ENCODE peak calls at places on chromosomes 1 and 21, in seven cellular contexts. One of them, this sample, is unnamed.

GRCh38 chr1:209667701-209668100 is 7.5 kb upstream of the G0S2 start:
- DNase-seq in DMS153: no peak
- DNase-seq in pancreas: no peak
- DNase-seq in ecto neural progenitor cell: no peak
- DNase-seq in AG20443: no peak
- DNase-seq in foreskin fibroblast: no peak
- DNase-seq in GM04503: no peak
- DNase-seq in this sample: no peak

GRCh38 chr1:21662426-21663250 is 6.5 kb downstream of the RAP1GAP start:
- DNase-seq in DMS153: no peak
- DNase-seq in pancreas: peak
- DNase-seq in ecto neural progenitor cell: no peak
- DNase-seq in AG20443: no peak
- DNase-seq in foreskin fibroblast: no peak
- DNase-seq in GM04503: no peak
- DNase-seq in this sample: no peak

GRCh38 chr1:30302808-30303310 is 420.5 kb downstream of the MATN1 start:
- DNase-seq in DMS153: peak
- DNase-seq in pancreas: peak
- DNase-seq in ecto neural progenitor cell: peak
- DNase-seq in AG20443: no peak
- DNase-seq in foreskin fibroblast: no peak
- DNase-seq in GM04503: no peak
- DNase-seq in this sample: peak

GRCh38 chr1:87300579-87300978 is 28.1 kb upstream of the LMO4 start:
- DNase-seq in DMS153: no peak
- DNase-seq in pancreas: no peak
- DNase-seq in ecto neural progenitor cell: no peak
- DNase-seq in AG20443: no peak
- DNase-seq in foreskin fibroblast: no peak
- DNase-seq in GM04503: no peak
- DNase-seq in this sample: no peak

GRCh38 chr1:173112129-173112528 is 61.4 kb upstream of the TNFSF18 start:
- DNase-seq in DMS153: no peak
- DNase-seq in pancreas: no peak
- DNase-seq in ecto neural progenitor cell: no peak
- DNase-seq in AG20443: no peak
- DNase-seq in foreskin fibroblast: peak
- DNase-seq in GM04503: no peak
- DNase-seq in this sample: no peak

GRCh38 chr1:10631121-10631810 is 156.5 kb downstream of the PEX14 start:
- DNase-seq in DMS153: peak
- DNase-seq in pancreas: no peak
- DNase-seq in ecto neural progenitor cell: no peak
- DNase-seq in AG20443: no peak
- DNase-seq in foreskin fibroblast: no peak
- DNase-seq in GM04503: no peak
- DNase-seq in this sample: no peak

GRCh38 chr1:228410015-228410414 is 3.4 kb upstream of the TRIM11 start:
- DNase-seq in DMS153: no peak
- DNase-seq in pancreas: no peak
- DNase-seq in ecto neural progenitor cell: no peak
- DNase-seq in AG20443: no peak
- DNase-seq in foreskin fibroblast: peak
- DNase-seq in GM04503: no peak
- DNase-seq in this sample: no peak

GRCh38 chr1:240683576-240683975 is 71.6 kb upstream of the GREM2 start:
- DNase-seq in DMS153: no peak
- DNase-seq in pancreas: peak
- DNase-seq in ecto neural progenitor cell: no peak
- DNase-seq in AG20443: peak
- DNase-seq in foreskin fibroblast: peak
- DNase-seq in GM04503: peak
- DNase-seq in this sample: no peak

GRCh38 chr1:192801451-192801850 is 7.4 kb upstream of the RGS2 start:
- DNase-seq in DMS153: no peak
- DNase-seq in pancreas: no peak
- DNase-seq in ecto neural progenitor cell: no peak
- DNase-seq in AG20443: peak
- DNase-seq in foreskin fibroblast: peak
- DNase-seq in GM04503: no peak
- DNase-seq in this sample: no peak

GRCh38 chr1:160779662-160780397 is 16.1 kb upstream of the LY9 start:
- DNase-seq in DMS153: no peak
- DNase-seq in pancreas: no peak
- DNase-seq in ecto neural progenitor cell: no peak
- DNase-seq in AG20443: no peak
- DNase-seq in foreskin fibroblast: no peak
- DNase-seq in GM04503: no peak
- DNase-seq in this sample: no peak

GRCh38 chr21:34796518-34797201 is 127.9 kb downstream of the CLIC6 start:
- DNase-seq in DMS153: peak
- DNase-seq in pancreas: no peak
- DNase-seq in ecto neural progenitor cell: no peak
- DNase-seq in AG20443: no peak
- DNase-seq in foreskin fibroblast: no peak
- DNase-seq in GM04503: no peak
- DNase-seq in this sample: no peak

GRCh38 chr1:36818771-36819170 is 215.5 kb downstream of the GRIK3 start:
- DNase-seq in DMS153: no peak
- DNase-seq in pancreas: no peak
- DNase-seq in ecto neural progenitor cell: no peak
- DNase-seq in AG20443: no peak
- DNase-seq in foreskin fibroblast: no peak
- DNase-seq in GM04503: no peak
- DNase-seq in this sample: no peak

GRCh38 chr1:41318135-41318534 is 43.1 kb upstream of the FOXO6 start:
- DNase-seq in DMS153: no peak
- DNase-seq in pancreas: no peak
- DNase-seq in ecto neural progenitor cell: no peak
- DNase-seq in AG20443: peak
- DNase-seq in foreskin fibroblast: no peak
- DNase-seq in GM04503: no peak
- DNase-seq in this sample: no peak

GRCh38 chr21:35540950-35541632 is 492.0 kb upstream of the RUNX1 start:
- DNase-seq in DMS153: peak
- DNase-seq in pancreas: no peak
- DNase-seq in ecto neural progenitor cell: no peak
- DNase-seq in AG20443: peak
- DNase-seq in foreskin fibroblast: peak
- DNase-seq in GM04503: peak
- DNase-seq in this sample: no peak

GRCh38 chr1:46487818-46488218 is 1.8 kb upstream of the DMBX1 start:
- DNase-seq in DMS153: no peak
- DNase-seq in pancreas: no peak
- DNase-seq in ecto neural progenitor cell: peak
- DNase-seq in AG20443: no peak
- DNase-seq in foreskin fibroblast: no peak
- DNase-seq in GM04503: no peak
- DNase-seq in this sample: no peak

GRCh38 chr21:44681152-44681551 is 811 bp downstream of the KRTAP12-1 start:
- DNase-seq in DMS153: no peak
- DNase-seq in pancreas: no peak
- DNase-seq in ecto neural progenitor cell: no peak
- DNase-seq in AG20443: no peak
- DNase-seq in foreskin fibroblast: no peak
- DNase-seq in GM04503: no peak
- DNase-seq in this sample: no peak

GRCh38 chr1:53967409-53968124 is 21.4 kb downstream of the LRRC42 start:
- DNase-seq in DMS153: no peak
- DNase-seq in pancreas: no peak
- DNase-seq in ecto neural progenitor cell: no peak
- DNase-seq in AG20443: no peak
- DNase-seq in foreskin fibroblast: no peak
- DNase-seq in GM04503: no peak
- DNase-seq in this sample: no peak

GRCh38 chr1:225762444-225762843 is 15.2 kb upstream of the SRP9 start:
- DNase-seq in DMS153: no peak
- DNase-seq in pancreas: no peak
- DNase-seq in ecto neural progenitor cell: no peak
- DNase-seq in AG20443: peak
- DNase-seq in foreskin fibroblast: no peak
- DNase-seq in GM04503: no peak
- DNase-seq in this sample: no peak

GRCh38 chr1:221727146-221728036 is 14.5 kb downstream of the DUSP10 start:
- DNase-seq in DMS153: no peak
- DNase-seq in pancreas: no peak
- DNase-seq in ecto neural progenitor cell: no peak
- DNase-seq in AG20443: no peak
- DNase-seq in foreskin fibroblast: no peak
- DNase-seq in GM04503: no peak
- DNase-seq in this sample: no peak

GRCh38 chr1:156488566-156489165 is 11.9 kb downstream of the MEF2D start:
- DNase-seq in DMS153: no peak
- DNase-seq in pancreas: no peak
- DNase-seq in ecto neural progenitor cell: no peak
- DNase-seq in AG20443: no peak
- DNase-seq in foreskin fibroblast: no peak
- DNase-seq in GM04503: no peak
- DNase-seq in this sample: no peak

GRCh38 chr1:205326812-205327466 is 5.4 kb upstream of the NUAK2 start:
- DNase-seq in DMS153: no peak
- DNase-seq in pancreas: no peak
- DNase-seq in ecto neural progenitor cell: no peak
- DNase-seq in AG20443: no peak
- DNase-seq in foreskin fibroblast: peak
- DNase-seq in GM04503: no peak
- DNase-seq in this sample: no peak

GRCh38 chr21:46559291-46559983 is 45.4 kb downstream of the S100B start:
- DNase-seq in DMS153: no peak
- DNase-seq in pancreas: no peak
- DNase-seq in ecto neural progenitor cell: no peak
- DNase-seq in AG20443: no peak
- DNase-seq in foreskin fibroblast: no peak
- DNase-seq in GM04503: no peak
- DNase-seq in this sample: no peak

GRCh38 chr1:237901284-237901870 is 10.7 kb upstream of the ZP4 start:
- DNase-seq in DMS153: no peak
- DNase-seq in pancreas: peak
- DNase-seq in ecto neural progenitor cell: no peak
- DNase-seq in AG20443: no peak
- DNase-seq in foreskin fibroblast: no peak
- DNase-seq in GM04503: no peak
- DNase-seq in this sample: no peak

GRCh38 chr1:61709908-61710289 is 15.0 kb downstream of the TM2D1 start:
- DNase-seq in DMS153: no peak
- DNase-seq in pancreas: no peak
- DNase-seq in ecto neural progenitor cell: no peak
- DNase-seq in AG20443: no peak
- DNase-seq in foreskin fibroblast: no peak
- DNase-seq in GM04503: no peak
- DNase-seq in this sample: no peak

GRCh38 chr1:38991638-38992449 is 768 bp downstream of the AKIRIN1 start:
- DNase-seq in DMS153: no peak
- DNase-seq in pancreas: peak
- DNase-seq in ecto neural progenitor cell: peak
- DNase-seq in AG20443: peak
- DNase-seq in foreskin fibroblast: peak
- DNase-seq in GM04503: no peak
- DNase-seq in this sample: peak

GRCh38 chr1:202576816-202577215 is 133.4 kb downstream of the SYT2 start:
- DNase-seq in DMS153: no peak
- DNase-seq in pancreas: no peak
- DNase-seq in ecto neural progenitor cell: no peak
- DNase-seq in AG20443: peak
- DNase-seq in foreskin fibroblast: peak
- DNase-seq in GM04503: peak
- DNase-seq in this sample: no peak

GRCh38 chr1:67766117-67766978 is 66.9 kb downstream of the GNG12 start:
- DNase-seq in DMS153: no peak
- DNase-seq in pancreas: peak
- DNase-seq in ecto neural progenitor cell: peak
- DNase-seq in AG20443: peak
- DNase-seq in foreskin fibroblast: peak
- DNase-seq in GM04503: no peak
- DNase-seq in this sample: no peak

GRCh38 chr1:202586018-202586821 is 124.0 kb downstream of the SYT2 start:
- DNase-seq in DMS153: peak
- DNase-seq in pancreas: peak
- DNase-seq in ecto neural progenitor cell: no peak
- DNase-seq in AG20443: peak
- DNase-seq in foreskin fibroblast: peak
- DNase-seq in GM04503: no peak
- DNase-seq in this sample: no peak

GRCh38 chr1:24193046-24193445 is 6.0 kb upstream of the IFNLR1 start:
- DNase-seq in DMS153: no peak
- DNase-seq in pancreas: no peak
- DNase-seq in ecto neural progenitor cell: no peak
- DNase-seq in AG20443: no peak
- DNase-seq in foreskin fibroblast: no peak
- DNase-seq in GM04503: no peak
- DNase-seq in this sample: no peak

GRCh38 chr1:62794047-62794446 is 10.1 kb downstream of the ATG4C start:
- DNase-seq in DMS153: no peak
- DNase-seq in pancreas: no peak
- DNase-seq in ecto neural progenitor cell: no peak
- DNase-seq in AG20443: no peak
- DNase-seq in foreskin fibroblast: no peak
- DNase-seq in GM04503: no peak
- DNase-seq in this sample: no peak

GRCh38 chr1:180343931-180344406 is 113.9 kb downstream of the LHX4 start:
- DNase-seq in DMS153: peak
- DNase-seq in pancreas: no peak
- DNase-seq in ecto neural progenitor cell: no peak
- DNase-seq in AG20443: peak
- DNase-seq in foreskin fibroblast: peak
- DNase-seq in GM04503: no peak
- DNase-seq in this sample: no peak

GRCh38 chr21:41601573-41602371 is 93.8 kb upstream of the TMPRSS2 start:
- DNase-seq in DMS153: no peak
- DNase-seq in pancreas: peak
- DNase-seq in ecto neural progenitor cell: peak
- DNase-seq in AG20443: peak
- DNase-seq in foreskin fibroblast: peak
- DNase-seq in GM04503: no peak
- DNase-seq in this sample: peak

GRCh38 chr1:10909697-10910489 is 102.6 kb upstream of the TARDBP start:
- DNase-seq in DMS153: no peak
- DNase-seq in pancreas: peak
- DNase-seq in ecto neural progenitor cell: peak
- DNase-seq in AG20443: peak
- DNase-seq in foreskin fibroblast: no peak
- DNase-seq in GM04503: no peak
- DNase-seq in this sample: no peak

This sample was measured in coronary artery.